ENCODE peak calls at places on chromosomes 7 and 10, in four cellular contexts. One of them, this sample, is unnamed.

GRCh38 chr7:130821864-130822263 is 87.9 kb upstream of the KLF14 start:
- DNase-seq in K562: no peak
- DNase-seq in HepG2: no peak
- DNase-seq in GM12878: no peak
- DNase-seq in this sample: no peak

GRCh38 chr10:15136960-15137359 is 31.5 kb downstream of the NMT2 start:
- DNase-seq in K562: no peak
- DNase-seq in HepG2: peak; percentile 39
- DNase-seq in GM12878: no peak
- DNase-seq in this sample: no peak

GRCh38 chr10:69179089-69179742 is 818 bp upstream of the SUPV3L1 start:
- DNase-seq in K562: peak; percentile 57
- DNase-seq in HepG2: no peak
- DNase-seq in GM12878: no peak
- DNase-seq in this sample: no peak

GRCh38 chr10:129074939-129075338 is 392.1 kb upstream of the MGMT start:
- DNase-seq in K562: no peak
- DNase-seq in HepG2: no peak
- DNase-seq in GM12878: no peak
- DNase-seq in this sample: no peak

GRCh38 chr7:1694551-1694950 is 24.5 kb downstream of the ELFN1 start:
- DNase-seq in K562: no peak
- DNase-seq in HepG2: no peak
- DNase-seq in GM12878: no peak
- DNase-seq in this sample: no peak

GRCh38 chr7:111357691-111358090 is 204.6 kb downstream of the IMMP2L start:
- DNase-seq in K562: no peak
- DNase-seq in HepG2: no peak
- DNase-seq in GM12878: no peak
- DNase-seq in this sample: no peak

GRCh38 chr10:103612462-103613365 is 119.2 kb downstream of the NEURL1 start:
- DNase-seq in K562: peak; percentile 48
- DNase-seq in HepG2: no peak
- DNase-seq in GM12878: no peak
- DNase-seq in this sample: no peak

GRCh38 chr7:50869108-50869716 is 86.5 kb upstream of the GRB10 start:
- DNase-seq in K562: no peak
- DNase-seq in HepG2: peak; percentile 8
- DNase-seq in GM12878: no peak
- DNase-seq in this sample: no peak

GRCh38 chr7:87215051-87215450 is 4.5 kb downstream of the TMEM243 start:
- DNase-seq in K562: no peak
- DNase-seq in HepG2: no peak
- DNase-seq in GM12878: no peak
- DNase-seq in this sample: no peak

GRCh38 chr7:122402235-122402634 is 97.7 kb upstream of the FEZF1 start:
- DNase-seq in K562: no peak
- DNase-seq in HepG2: no peak
- DNase-seq in GM12878: no peak
- DNase-seq in this sample: peak; percentile 24

GRCh38 chr10:115164220-115164619 is 71.1 kb downstream of the ATRNL1 start:
- DNase-seq in K562: no peak
- DNase-seq in HepG2: no peak
- DNase-seq in GM12878: no peak
- DNase-seq in this sample: no peak

GRCh38 chr10:93993782-93994668 is at the start of gene PLCE1:
- DNase-seq in K562: peak; percentile 64
- DNase-seq in HepG2: no peak
- DNase-seq in GM12878: no peak
- DNase-seq in this sample: peak; percentile 47

GRCh38 chr10:132458071-132458594 is 61.1 kb downstream of the PWWP2B start:
- DNase-seq in K562: no peak
- DNase-seq in HepG2: no peak
- DNase-seq in GM12878: no peak
- DNase-seq in this sample: no peak

DNA sequence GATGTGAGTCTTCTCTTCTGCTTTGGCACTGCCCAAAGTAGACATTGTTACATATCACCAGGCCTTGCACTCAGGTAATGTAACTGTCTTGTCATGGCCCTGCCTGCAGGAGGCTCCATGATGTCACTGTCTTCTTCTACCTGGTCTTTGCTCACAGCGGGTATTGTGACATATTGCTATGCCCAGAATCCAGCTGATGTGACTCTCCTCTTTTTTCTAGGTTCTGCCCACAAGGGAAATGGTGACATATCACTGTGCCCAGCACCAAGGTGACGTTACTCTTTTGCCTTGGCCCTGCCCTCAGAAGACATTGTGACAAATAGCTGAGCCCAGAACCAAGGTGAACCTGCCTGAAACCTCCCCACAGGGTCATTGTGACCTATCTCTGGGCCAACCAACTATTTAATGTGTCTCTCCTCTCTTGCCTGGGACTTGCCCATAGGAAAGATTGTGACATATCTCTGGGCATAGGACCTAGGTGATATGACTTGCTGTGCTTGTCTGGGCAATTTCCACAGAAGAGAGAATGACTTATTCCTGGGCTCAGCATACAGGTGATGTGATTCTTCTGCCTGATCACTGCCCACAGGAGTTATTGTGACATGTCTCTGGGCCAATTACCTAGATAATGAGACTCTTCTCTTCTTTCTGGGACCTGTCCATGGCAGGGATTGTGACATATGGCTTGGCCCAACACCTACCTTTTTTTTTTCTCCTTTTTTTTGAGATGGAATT is 26.5 kb upstream of the ZNF107 start:
- DNase-seq in K562: no peak
- DNase-seq in HepG2: no peak
- DNase-seq in GM12878: no peak
- DNase-seq in this sample: no peak
- TF ChIP-seq CTCF in K562: peak; percentile 34
- TF ChIP-seq CTCF in HepG2: peak; percentile 45
- TF ChIP-seq CTCF in GM12878: no peak
- TF ChIP-seq CTCF in this sample: no peak

GRCh38 chr10:67785098-67785497 is 52.9 kb downstream of the DNAJC12 start:
- DNase-seq in K562: no peak
- DNase-seq in HepG2: no peak
- DNase-seq in GM12878: no peak
- DNase-seq in this sample: no peak

GRCh38 chr10:67790534-67791408 is 47.2 kb downstream of the DNAJC12 start:
- DNase-seq in K562: no peak
- DNase-seq in HepG2: no peak
- DNase-seq in GM12878: no peak
- DNase-seq in this sample: no peak

GRCh38 chr10:67789769-67790168 is 48.2 kb downstream of the DNAJC12 start:
- DNase-seq in K562: no peak
- DNase-seq in HepG2: no peak
- DNase-seq in GM12878: no peak
- DNase-seq in this sample: no peak

GRCh38 chr10:67784584-67784983 is 53.4 kb downstream of the DNAJC12 start:
- DNase-seq in K562: no peak
- DNase-seq in HepG2: no peak
- DNase-seq in GM12878: no peak
- DNase-seq in this sample: no peak

GRCh38 chr10:67788028-67788886 is 49.7 kb downstream of the DNAJC12 start:
- DNase-seq in K562: peak; percentile 90
- DNase-seq in HepG2: peak; percentile 42
- DNase-seq in GM12878: no peak
- DNase-seq in this sample: peak; percentile 92
- TF ChIP-seq CREM in K562: peak; percentile 31
- TF ChIP-seq CREM in HepG2: no peak
- TF ChIP-seq CREM in GM12878: no peak
- TF ChIP-seq CREM in this sample: no peak

DNA sequence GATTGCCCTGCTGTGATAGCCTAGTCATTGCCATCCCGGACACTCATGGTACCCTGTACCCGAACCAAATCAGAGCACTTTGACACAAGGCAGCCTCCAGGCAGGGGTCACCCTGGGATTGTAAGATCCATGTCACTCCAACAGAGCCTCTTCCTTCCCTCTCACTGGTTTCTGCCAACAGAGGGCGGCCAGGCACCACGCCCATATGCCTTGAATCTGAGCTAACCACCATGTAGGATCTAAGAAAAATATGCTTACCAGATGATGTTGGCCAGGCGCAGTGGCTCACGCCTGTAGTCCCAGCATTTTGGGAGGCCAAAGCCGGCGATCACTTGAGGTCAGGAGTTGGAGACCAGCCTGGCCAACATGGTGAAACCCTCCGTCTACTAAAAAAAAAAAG is 389.2 kb upstream of the KLF6 start:
- DNase-seq in K562: no peak
- DNase-seq in HepG2: peak; percentile 7
- DNase-seq in GM12878: no peak
- DNase-seq in this sample: peak; percentile 60
- TF ChIP-seq CTCF in K562: peak; percentile 27
- TF ChIP-seq CTCF in HepG2: peak; percentile 28
- TF ChIP-seq CTCF in GM12878: no peak
- TF ChIP-seq CTCF in this sample: no peak

DNA sequence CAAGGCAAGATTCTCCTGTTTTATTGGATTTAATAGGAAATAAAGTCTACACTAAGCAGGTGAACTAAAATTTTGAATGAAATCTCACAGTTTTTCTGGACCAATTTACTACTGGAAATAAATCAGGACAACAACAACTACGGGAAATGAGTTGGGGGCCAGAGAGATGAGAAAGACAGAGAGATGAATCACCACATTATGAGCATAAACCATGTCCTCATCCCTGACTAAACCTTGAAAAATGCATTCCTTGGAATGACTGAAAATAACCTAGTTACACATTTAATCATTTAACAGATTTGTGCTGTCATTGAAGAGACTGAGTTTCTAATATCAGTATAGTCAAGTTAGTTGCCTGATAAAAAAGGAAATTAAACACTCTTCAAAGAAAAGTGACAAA is 608.4 kb upstream of the KCND2 start:
- DNase-seq in K562: no peak
- DNase-seq in HepG2: no peak
- DNase-seq in GM12878: no peak
- DNase-seq in this sample: no peak
- TF ChIP-seq CREM in K562: no peak
- TF ChIP-seq CREM in HepG2: no peak
- TF ChIP-seq CREM in GM12878: no peak
- TF ChIP-seq CREM in this sample: no peak

GRCh38 chr10:47152861-47153349 is 147.1 kb upstream of the GDF10 start:
- DNase-seq in K562: peak; percentile 36
- DNase-seq in HepG2: no peak
- DNase-seq in GM12878: no peak
- DNase-seq in this sample: no peak
- TF ChIP-seq CTCF in K562: no peak
- TF ChIP-seq CTCF in HepG2: no peak
- TF ChIP-seq CTCF in GM12878: peak; percentile 22
- TF ChIP-seq CTCF in this sample: peak; percentile 54

GRCh38 chr7:85736085-85736484 is 549.2 kb upstream of the SEMA3D start:
- DNase-seq in K562: no peak
- DNase-seq in HepG2: no peak
- DNase-seq in GM12878: no peak
- DNase-seq in this sample: no peak
- TF ChIP-seq CREM in K562: no peak
- TF ChIP-seq CREM in HepG2: no peak
- TF ChIP-seq CREM in GM12878: no peak
- TF ChIP-seq CREM in this sample: no peak

GRCh38 chr7:115052706-115053105 is 130.8 kb downstream of the MDFIC start:
- DNase-seq in K562: no peak
- DNase-seq in HepG2: no peak
- DNase-seq in GM12878: no peak
- DNase-seq in this sample: no peak
- TF ChIP-seq CTCF in K562: no peak
- TF ChIP-seq CTCF in HepG2: no peak
- TF ChIP-seq CTCF in GM12878: no peak
- TF ChIP-seq CTCF in this sample: no peak

This sample was measured in WTC11.